ENCODE peak calls at places on chromosomes 12 and 14, in five cellular contexts. X is HepG2, Z is PC-3, B is omental fat pad, P is mucosa of descending colon. M is an unnamed sample.

GRCh38 chr12:131912526-131913274 is 16.4 kb upstream of the PUS1 start:
- ATAC-seq in X (peak; percentile 56), Z (peak; percentile 74), B (peak; percentile 56), P (no peak), M (no peak)

GRCh38 chr12:48901278-48901677 is 24.0 kb downstream of the FKBP11 start:
- ATAC-seq in X (no peak), Z (no peak), B (no peak), P (no peak), M (peak; percentile 32)

GRCh38 chr12:25812295-25812694 is 146.2 kb upstream of the RASSF8 start:
- ATAC-seq in X (no peak), Z (peak; percentile 54), B (no peak), P (no peak), M (no peak)

GRCh38 chr14:29906256-29906885 is 21.3 kb downstream of the PRKD1 start:
- ATAC-seq in X (peak; percentile 74), Z (peak; percentile 97), B (peak; percentile 83), P (peak; percentile 61), M (no peak)

GRCh38 chr14:50860478-50861086 is 11.3 kb upstream of the ABHD12B start:
- ATAC-seq in X (peak; percentile 39), Z (peak; percentile 66), B (peak; percentile 69), P (peak; percentile 87), M (peak; percentile 55)

GRCh38 chr14:96095581-96096476 is 56.7 kb downstream of the C14orf132 start:
- ATAC-seq in X (peak; percentile 57), Z (no peak), B (peak; percentile 30), P (peak; percentile 41), M (peak; percentile 62)

GRCh38 chr12:69428351-69429048 is 41.7 kb upstream of the FRS2 start:
- ATAC-seq in X (peak; percentile 53), Z (no peak), B (no peak), P (no peak), M (no peak)

GRCh38 chr12:19234991-19235876 is 105.7 kb downstream of the PLEKHA5 start:
- ATAC-seq in X (peak; percentile 80), Z (no peak), B (peak; percentile 67), P (no peak), M (no peak)

GRCh38 chr14:95389471-95390011 is 69.8 kb upstream of the CLMN start:
- ATAC-seq in X (no peak), Z (no peak), B (peak; percentile 56), P (no peak), M (no peak)

GRCh38 chr14:33062476-33062875 is 123.8 kb downstream of the NPAS3 start:
- ATAC-seq in X (peak; percentile 35), Z (no peak), B (no peak), P (no peak), M (no peak)

GRCh38 chr12:13864081-13864673 is 117.2 kb downstream of the GRIN2B start:
- ATAC-seq in X (peak; percentile 94), Z (peak; percentile 58), B (peak; percentile 81), P (peak; percentile 93), M (peak; percentile 67)

GRCh38 chr14:50225974-50226297 is 5.4 kb downstream of the SOS2 start:
- ATAC-seq in X (no peak), Z (no peak), B (no peak), P (peak; percentile 30), M (no peak)

GRCh38 chr12:5997260-5997659 is 52.2 kb upstream of the ANO2 start:
- ATAC-seq in X (no peak), Z (no peak), B (no peak), P (no peak), M (no peak)

GRCh38 chr14:65551019-65551643 is 138.6 kb downstream of the FUT8 start:
- ATAC-seq in X (no peak), Z (no peak), B (no peak), P (no peak), M (no peak)

GRCh38 chr14:89296281-89296745 is 120.7 kb downstream of the FOXN3 start:
- ATAC-seq in X (no peak), Z (no peak), B (no peak), P (no peak), M (no peak)

GRCh38 chr12:45743247-45743646 is 13.7 kb downstream of the ARID2 start:
- ATAC-seq in X (no peak), Z (peak; percentile 35), B (no peak), P (peak; percentile 51), M (peak; percentile 51)

GRCh38 chr12:54561164-54561563 is 11.8 kb downstream of the PDE1B start:
- ATAC-seq in X (no peak), Z (no peak), B (peak; percentile 28), P (peak; percentile 20), M (no peak)

GRCh38 chr14:106530423-106531107 is 1004.2 kb downstream of the TMEM121 start:
- ATAC-seq in X (no peak), Z (no peak), B (no peak), P (peak; percentile 33), M (no peak)

GRCh38 chr12:16880864-16881285 is 274.9 kb upstream of the LMO3 start:
- ATAC-seq in X (peak; percentile 35), Z (no peak), B (no peak), P (peak; percentile 95), M (no peak)